ENCODE peak calls at places on chromosome 19, in four cellular contexts. A is Caco-2, M is stomach, Z is suprapubic skin. D is an unnamed sample.

GRCh38 chr19:15251010-15251748 is 18.9 kb upstream of the EPHX3 start:
- DNase-seq in A (no peak), M (no peak), Z (no peak), D (no peak)

GRCh38 chr19:45470147-45471081 is 2.6 kb downstream of the FOSB start:
- DNase-seq in A (peak; percentile 47), M (no peak), Z (peak; percentile 85), D (no peak)

GRCh38 chr19:9041023-9041422 is 30.8 kb upstream of the MUC16 start:
- DNase-seq in A (no peak), M (no peak), Z (no peak), D (no peak)

GRCh38 chr19:10848208-10848843 is at the start of gene C19orf38:
- DNase-seq in A (no peak), M (no peak), Z (no peak), D (no peak)

GRCh38 chr19:51166846-51167490 is 24.9 kb downstream of the SIGLEC7 start:
- DNase-seq in A (no peak), M (no peak), Z (no peak), D (peak; percentile 9)

GRCh38 chr19:30696514-30696913 is 324.3 kb downstream of the ZNF536 start:
- DNase-seq in A (peak; percentile 19), M (no peak), Z (no peak), D (peak; percentile 28)

GRCh38 chr19:20186163-20186562 is 19.1 kb downstream of the ZNF486 start:
- DNase-seq in A (no peak), M (no peak), Z (no peak), D (no peak)

GRCh38 chr19:48290923-48291700 is 21.2 kb downstream of the ZNF114 start:
- DNase-seq in A (peak; percentile 89), M (peak; percentile 81), Z (peak; percentile 83), D (peak; percentile 62)

GRCh38 chr19:30584121-30584520 is 211.9 kb downstream of the ZNF536 start:
- DNase-seq in A (no peak), M (no peak), Z (no peak), D (no peak)

GRCh38 chr19:11421607-11422098 is 2.5 kb upstream of the RGL3 start:
- DNase-seq in A (peak; percentile 24), M (peak; percentile 72), Z (no peak), D (no peak)

GRCh38 chr19:55712804-55713631 is 25.2 kb downstream of the NLRP9 start:
- DNase-seq in A (no peak), M (no peak), Z (no peak), D (no peak)

GRCh38 chr19:45558399-45558878 is 26.2 kb downstream of the OPA3 start:
- DNase-seq in A (peak; percentile 70), M (peak; percentile 56), Z (no peak), D (peak; percentile 60)

GRCh38 chr19:55459950-55460657 is 1.3 kb downstream of the ISOC2 start:
- DNase-seq in A (no peak), M (no peak), Z (no peak), D (peak; percentile 30)

GRCh38 chr19:11091343-11092153 is 2.3 kb downstream of the LDLR start:
- DNase-seq in A (peak; percentile 73), M (peak; percentile 67), Z (peak; percentile 87), D (peak; percentile 83)

GRCh38 chr19:11425719-11426457 is 6.8 kb upstream of the RGL3 start:
- DNase-seq in A (no peak), M (no peak), Z (no peak), D (no peak)

GRCh38 chr19:55265173-55265572 is 6.4 kb upstream of the PPP6R1 start:
- DNase-seq in A (no peak), M (no peak), Z (no peak), D (no peak)

GRCh38 chr19:47723573-47723923 is 10.3 kb downstream of the EHD2 start:
- DNase-seq in A (peak; percentile 71), M (peak; percentile 51), Z (no peak), D (peak; percentile 40)

GRCh38 chr19:18254546-18255500 is 19.4 kb downstream of the IQCN start:
- DNase-seq in A (no peak), M (peak; percentile 56), Z (no peak), D (peak; percentile 70)

GRCh38 chr19:50819636-50820035 is 4.0 kb downstream of the KLK1 start:
- DNase-seq in A (no peak), M (no peak), Z (no peak), D (no peak)

GRCh38 chr19:4386038-4386782 is 14.1 kb downstream of the SH3GL1 start:
- DNase-seq in A (no peak), M (no peak), Z (no peak), D (no peak)

GRCh38 chr19:18340990-18341868 is 831 bp downstream of the PGPEP1 start:
- DNase-seq in A (peak; percentile 58), M (peak; percentile 56), Z (peak; percentile 77), D (peak; percentile 85)

GRCh38 chr19:10289836-10290438 is at the start of gene ICAM5:
- DNase-seq in A (peak; percentile 19), M (no peak), Z (no peak), D (no peak)

GRCh38 chr19:41323023-41323422 is 13.1 kb downstream of the CCDC97 start:
- DNase-seq in A (no peak), M (no peak), Z (no peak), D (no peak)

GRCh38 chr19:40804783-40805242 is 5.8 kb downstream of the EGLN2 start:
- DNase-seq in A (no peak), M (peak; percentile 73), Z (no peak), D (peak; percentile 23)

DNA sequence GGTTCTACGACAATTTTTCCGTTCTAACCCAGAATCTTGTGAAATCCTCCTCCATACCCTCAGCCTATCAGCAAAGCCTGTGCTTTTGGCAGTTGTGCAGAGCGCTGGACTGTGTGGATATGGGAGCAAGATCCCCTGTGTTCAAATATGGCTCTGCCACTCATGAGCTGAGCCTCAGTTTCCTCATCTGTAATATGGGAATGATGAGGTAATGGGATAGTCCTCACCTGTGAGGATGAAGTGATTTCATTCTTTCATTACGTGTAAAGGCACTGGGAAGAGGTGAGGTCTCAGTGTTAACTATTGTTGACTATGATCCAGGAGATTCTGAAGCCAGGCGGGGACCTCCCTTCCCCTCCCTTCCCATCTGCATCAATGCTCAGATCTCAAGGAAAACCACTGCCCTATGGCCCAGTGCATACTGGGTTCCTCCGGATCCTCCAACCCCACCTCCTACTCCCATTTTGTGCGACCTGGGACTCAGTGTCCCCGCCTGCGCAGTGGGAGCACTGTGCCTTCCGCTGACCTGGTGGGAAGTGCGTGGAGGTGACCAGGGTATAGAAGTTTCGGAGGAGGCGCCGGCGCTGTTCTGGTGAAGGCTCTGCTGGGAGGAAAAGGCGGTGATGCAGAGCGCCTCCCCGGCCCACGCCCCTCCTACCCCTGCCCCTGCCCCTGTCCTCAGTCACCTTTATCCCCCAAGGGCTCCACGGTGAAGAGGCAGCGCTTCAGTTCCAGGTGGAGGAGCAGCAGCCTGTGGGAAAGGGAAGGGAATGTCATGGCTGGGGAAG is 5.0 kb downstream of the FUZ start:
- DNase-seq in A (no peak), M (no peak), Z (no peak), D (no peak)
- H3K4me3 ChIP-seq in A (peak overlapping the region; percentile 85), M (peak overlapping the region; percentile 73), Z (peak overlapping the region; percentile 79), D (no peak overlapping the region)

GRCh38 chr19:2254052-2254872 is 2.0 kb downstream of the JSRP1 start:
- DNase-seq in A (peak; percentile 54), M (no peak), Z (no peak), D (no peak)

GRCh38 chr19:2255982-2256685 is at the start of gene JSRP1:
- DNase-seq in A (no peak), M (no peak), Z (no peak), D (no peak)

GRCh38 chr19:2252481-2253105 is 3.5 kb downstream of the AMH start:
- DNase-seq in A (no peak), M (no peak), Z (no peak), D (no peak)

GRCh38 chr19:2253106-2254051 is 2.8 kb downstream of the JSRP1 start:
- DNase-seq in A (no peak), M (no peak), Z (no peak), D (no peak)

DNA sequence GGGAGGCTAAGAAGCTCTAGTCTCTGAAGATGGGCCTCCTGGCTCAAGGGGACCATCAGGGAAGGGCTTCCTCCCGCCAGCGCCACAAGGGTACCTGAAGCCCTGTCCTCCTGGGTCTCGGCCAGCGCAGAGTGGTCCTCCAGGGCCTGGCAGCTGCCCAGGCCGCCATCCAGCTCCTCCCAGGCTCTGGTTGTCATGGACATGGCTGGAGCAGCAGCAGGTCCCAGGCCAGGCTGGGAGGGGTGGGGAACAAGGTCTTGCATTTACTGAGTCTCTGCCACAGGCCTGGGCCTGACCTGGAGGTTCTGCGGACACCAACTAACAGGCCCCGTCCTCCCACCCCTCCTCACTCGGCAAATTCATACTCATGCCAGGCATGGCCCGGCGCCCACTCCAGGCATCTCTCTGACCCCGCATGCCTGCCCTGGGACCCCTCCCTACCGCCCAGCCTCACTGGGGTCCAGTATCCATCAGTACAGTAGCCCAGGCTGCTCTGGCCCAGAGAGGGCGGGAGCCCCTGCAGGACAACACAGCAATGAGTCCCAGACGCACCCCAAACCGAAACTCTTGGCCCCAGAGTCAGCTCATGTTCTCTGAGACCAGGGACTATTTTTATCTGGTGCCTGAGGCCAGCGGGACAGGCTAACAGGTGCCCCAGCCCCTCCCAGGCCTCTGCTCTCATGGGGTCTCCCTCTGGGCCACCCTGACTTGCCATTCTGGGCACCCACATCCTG is 938 bp downstream of the JSRP1 start:
- DNase-seq in A (no peak), M (no peak), Z (no peak), D (no peak)
- H3K4me1 ChIP-seq in A (no peaks in the 10 kb centered on the region), M (peaks cover 36% of the 10 kb centered on the region), Z (peaks cover 42% of the 10 kb centered on the region), D (no peaks in the 10 kb centered on the region)

DNA sequence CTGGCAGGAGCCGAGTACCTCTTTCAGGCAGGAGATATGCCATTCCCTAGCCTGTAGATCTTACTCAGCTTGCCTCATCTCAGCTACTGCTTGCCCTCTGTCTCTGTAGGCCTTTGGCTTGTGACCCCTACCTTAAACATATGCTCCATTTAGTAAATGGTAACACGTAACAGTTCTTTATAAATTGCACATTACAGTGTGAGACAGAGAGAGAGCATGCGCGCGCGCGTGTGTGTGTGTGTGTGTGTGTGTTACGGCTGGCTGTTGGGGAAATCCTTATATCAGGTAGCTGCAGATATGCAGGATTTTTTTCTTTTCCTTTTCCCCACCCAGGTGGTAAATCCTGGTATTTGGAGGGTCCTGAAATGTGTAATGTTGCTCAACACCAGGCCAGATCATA is 4.2 kb downstream of the SPINT2 start:
- DNase-seq in A (no peak), M (no peak), Z (no peak), D (peak; percentile 27)
- H3K4me3 ChIP-seq in A (no peak overlapping the region), M (no peak overlapping the region), Z (no peak overlapping the region), D (no peak overlapping the region)

DNA sequence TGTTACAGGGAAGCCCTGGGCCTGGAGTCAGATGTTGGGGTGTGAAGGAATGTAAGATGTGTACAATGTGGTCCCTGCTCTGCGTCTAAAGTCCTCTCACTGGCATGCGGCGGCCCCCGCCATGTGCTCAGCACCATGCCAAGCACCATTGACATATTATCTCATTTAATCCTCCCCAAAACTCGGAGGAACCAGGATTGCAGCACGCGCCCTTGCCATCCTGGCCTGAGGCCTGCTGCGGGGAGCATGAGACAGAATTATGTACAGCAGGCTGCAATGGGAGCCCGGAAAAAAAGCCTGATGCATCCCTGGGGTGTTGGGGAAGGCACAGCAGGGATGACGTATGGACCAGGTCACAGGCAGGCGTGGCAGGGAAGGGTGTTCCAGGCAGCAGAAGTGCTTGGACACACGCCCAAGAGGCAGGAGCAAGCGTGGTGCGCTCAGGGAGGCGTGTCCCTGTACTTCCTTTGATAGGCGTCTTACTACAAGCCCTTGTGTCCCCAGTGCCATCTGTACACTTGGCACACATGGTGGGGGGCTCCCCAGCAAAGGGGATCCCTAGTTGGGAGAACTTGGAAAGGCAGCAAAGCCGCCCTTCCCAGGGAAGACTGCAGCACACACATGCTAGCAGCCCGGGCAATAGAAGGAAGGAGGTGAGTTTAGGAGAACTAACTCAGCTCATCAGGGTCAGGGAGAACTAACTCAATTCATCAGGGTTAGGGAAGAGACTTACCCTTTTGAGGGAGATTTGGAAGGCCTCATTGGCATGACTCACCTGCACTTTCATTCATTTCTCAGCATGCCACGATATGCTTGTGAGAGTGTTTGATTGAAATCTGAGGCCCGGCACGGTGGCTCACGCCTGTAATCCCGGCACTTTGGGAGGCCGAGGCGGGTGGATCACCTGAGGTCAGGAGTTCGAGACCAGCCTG is 3.5 kb downstream of the EVI5L start:
- DNase-seq in A (no peak), M (peak; percentile 93), Z (peak; percentile 86), D (peak; percentile 95)
- H3K4me1 ChIP-seq in A (no peaks in the 10 kb centered on the region), M (peaks cover 13% of the 10 kb centered on the region), Z (peaks cover 47% of the 10 kb centered on the region), D (peaks cover 7% of the 10 kb centered on the region)

GRCh38 chr19:35742121-35742724 is at the start of gene IGFLR1:
- DNase-seq in A (no peak), M (peak; percentile 44), Z (no peak), D (peak; percentile 31)
- H3K4me3 ChIP-seq in A (peak within 1 kb of the TSS; percentile 58), M (peak within 1 kb of the TSS; percentile 51), Z (peak within 1 kb of the TSS; percentile 69), D (no peak within 1 kb of the TSS)

D was measured in small intestine.